ENCODE peak calls at places on chromosome 16, in six cellular contexts. J is DMS 273 treated with DMSO at 0.1 percent for 48 hours, H is HS-5, U is foreskin fibroblast, Z is T-helper 1 cell, M is Peyer's patch. N is an unnamed sample.

GRCh38 chr16:20137909-20138308 is 64.2 kb upstream of the GPR139 start:
- DNase-seq in J (no peak), H (no peak), U (no peak), Z (no peak), M (no peak), N (no peak)

GRCh38 chr16:72736074-72736473 is 311.9 kb downstream of the ZFHX3 start:
- DNase-seq in J (no peak), H (no peak), U (no peak), Z (no peak), M (no peak), N (no peak)

GRCh38 chr16:70508752-70509151 is 14.6 kb downstream of the COG4 start:
- DNase-seq in J (no peak), H (no peak), U (no peak), Z (no peak), M (no peak), N (no peak)

GRCh38 chr16:5027575-5028235 is 6.0 kb downstream of the NAGPA start:
- DNase-seq in J (no peak), H (no peak), U (no peak), Z (no peak), M (no peak), N (no peak)

GRCh38 chr16:54203851-54204505 is 82.6 kb downstream of the IRX3 start:
- DNase-seq in J (no peak), H (no peak), U (no peak), Z (no peak), M (no peak), N (no peak)

GRCh38 chr16:2858245-2859025 is 465 bp upstream of the PRSS22 start:
- DNase-seq in J (no peak), H (no peak), U (no peak), Z (no peak), M (no peak), N (no peak)

GRCh38 chr16:47611042-47611441 is 149.9 kb downstream of the PHKB start:
- DNase-seq in J (no peak), H (no peak), U (no peak), Z (no peak), M (no peak), N (no peak)

GRCh38 chr16:65066646-65067045 is 55.2 kb downstream of the CDH11 start:
- DNase-seq in J (no peak), H (no peak), U (no peak), Z (no peak), M (no peak), N (no peak)

GRCh38 chr16:14286381-14287230 is 215.5 kb downstream of the MRTFB start:
- DNase-seq in J (no peak), H (no peak), U (no peak), Z (no peak), M (peak), N (peak)

GRCh38 chr16:79651363-79651762 is 50.8 kb upstream of the MAF start:
- DNase-seq in J (no peak), H (no peak), U (no peak), Z (no peak), M (no peak), N (peak)

GRCh38 chr16:64657316-64658011 is 464.4 kb downstream of the CDH11 start:
- DNase-seq in J (no peak), H (no peak), U (no peak), Z (no peak), M (no peak), N (no peak)

GRCh38 chr16:50096791-50097190 is 31.0 kb downstream of the HEATR3 start:
- DNase-seq in J (no peak), H (peak), U (peak), Z (no peak), M (no peak), N (peak)

GRCh38 chr16:17519041-17519440 is 48.3 kb upstream of the XYLT1 start:
- DNase-seq in J (no peak), H (no peak), U (peak), Z (no peak), M (no peak), N (peak)

GRCh38 chr16:69089091-69089912 is 16.2 kb upstream of the HAS3 start:
- DNase-seq in J (no peak), H (no peak), U (no peak), Z (no peak), M (no peak), N (no peak)

N was measured in fibroblast of gingiva.